ENCODE peak calls at places on chromosome 5, in ten cellular contexts. D is vagina, I is HL-60, V is transverse colon, N is spleen, C is sigmoid colon, T is GM23338, H is H1, Y is stomach, J is HepG2. Z is an unnamed sample.

GRCh38 chr5:135365281-135365680 is 33.8 kb downstream of the MACROH2A1 start:
- DNase-seq in D (no peak), I (no peak), V (no peak), N (peak; percentile 18), C (no peak), T (no peak), H (no peak), Y (no peak), J (no peak), Z (no peak)

GRCh38 chr5:115961413-115962238 is 649 bp upstream of the LVRN start:
- DNase-seq in D (no peak), I (no peak), V (no peak), N (no peak), C (no peak), T (peak; percentile 75), H (peak; percentile 51), Y (no peak), J (no peak), Z (peak; percentile 72)

GRCh38 chr5:89269721-89270120 is 386.7 kb upstream of the MEF2C start:
- DNase-seq in D (no peak), I (no peak), V (no peak), N (no peak), C (no peak), T (no peak), H (no peak), Y (no peak), J (no peak), Z (no peak)

GRCh38 chr5:146909496-146910068 is 31.0 kb upstream of the PPP2R2B start:
- DNase-seq in D (no peak), I (no peak), V (no peak), N (no peak), C (no peak), T (no peak), H (no peak), Y (no peak), J (no peak), Z (no peak)

GRCh38 chr5:464843-465590 is 22.0 kb downstream of the EXOC3 start:
- DNase-seq in D (no peak), I (no peak), V (peak; percentile 5), N (peak; percentile 78), C (peak; percentile 61), T (no peak), H (no peak), Y (no peak), J (no peak), Z (no peak)

GRCh38 chr5:101364469-101364868 is 461.4 kb upstream of the ST8SIA4 start:
- DNase-seq in D (no peak), I (no peak), V (no peak), N (no peak), C (no peak), T (no peak), H (no peak), Y (no peak), J (no peak), Z (no peak)

GRCh38 chr5:2011481-2012411 is 129.0 kb upstream of the IRX4 start:
- DNase-seq in D (peak; percentile 77), I (no peak), V (no peak), N (no peak), C (no peak), T (no peak), H (peak; percentile 23), Y (no peak), J (no peak), Z (no peak)

GRCh38 chr5:7717691-7718090 is 133.2 kb downstream of the CFAP90 start:
- DNase-seq in D (no peak), I (no peak), V (no peak), N (no peak), C (no peak), T (no peak), H (no peak), Y (no peak), J (no peak), Z (no peak)

GRCh38 chr5:138722518-138722917 is 30.7 kb upstream of the CTNNA1 start:
- DNase-seq in D (no peak), I (no peak), V (no peak), N (no peak), C (no peak), T (peak; percentile 63), H (no peak), Y (peak; percentile 65), J (no peak), Z (no peak)

GRCh38 chr5:138726848-138727247 is 26.4 kb upstream of the CTNNA1 start:
- DNase-seq in D (no peak), I (no peak), V (no peak), N (peak; percentile 21), C (no peak), T (no peak), H (no peak), Y (no peak), J (no peak), Z (no peak)

GRCh38 chr5:138724470-138725146 is 28.6 kb upstream of the CTNNA1 start:
- DNase-seq in D (no peak), I (peak; percentile 59), V (no peak), N (no peak), C (peak; percentile 81), T (peak; percentile 35), H (peak; percentile 53), Y (no peak), J (no peak), Z (no peak)

GRCh38 chr5:138725885-138726457 is 27.3 kb upstream of the CTNNA1 start:
- DNase-seq in D (no peak), I (no peak), V (peak; percentile 19), N (peak; percentile 11), C (peak; percentile 80), T (no peak), H (no peak), Y (no peak), J (peak; percentile 90), Z (no peak)

GRCh38 chr5:138725153-138725884 is 27.9 kb upstream of the CTNNA1 start:
- DNase-seq in D (no peak), I (no peak), V (peak; percentile 14), N (no peak), C (peak; percentile 89), T (peak; percentile 93), H (peak; percentile 81), Y (peak; percentile 71), J (peak; percentile 57), Z (peak; percentile 84)
- H3K27ac ChIP-seq in D (peak overlapping the region; percentile 71), I (no peak overlapping the region), V (peak overlapping the region; percentile 47), N (no peak overlapping the region), C (peak overlapping the region; percentile 77), T (peak overlapping the region; percentile 94), H (peak overlapping the region; percentile 56), Y (peak overlapping the region; percentile 56), J (peak overlapping the region; percentile 90), Z (peak overlapping the region; percentile 90)

GRCh38 chr5:177508217-177508611 is 1.4 kb downstream of the DOK3 start:
- DNase-seq in D (no peak), I (no peak), V (no peak), N (peak; percentile 88), C (no peak), T (no peak), H (no peak), Y (no peak), J (no peak), Z (no peak)

GRCh38 chr5:177509991-177510566 is 453 bp upstream of the DOK3 start:
- DNase-seq in D (no peak), I (peak; percentile 77), V (no peak), N (peak; percentile 90), C (no peak), T (no peak), H (no peak), Y (no peak), J (no peak), Z (no peak)

GRCh38 chr5:177510567-177511053 is 984 bp upstream of the DOK3 start:
- DNase-seq in D (no peak), I (peak; percentile 97), V (peak; percentile 51), N (peak; percentile 92), C (no peak), T (no peak), H (no peak), Y (no peak), J (no peak), Z (no peak)

GRCh38 chr5:177508837-177509236 is 789 bp downstream of the DOK3 start:
- DNase-seq in D (no peak), I (peak; percentile 72), V (no peak), N (peak; percentile 87), C (no peak), T (no peak), H (no peak), Y (no peak), J (no peak), Z (no peak)

DNA sequence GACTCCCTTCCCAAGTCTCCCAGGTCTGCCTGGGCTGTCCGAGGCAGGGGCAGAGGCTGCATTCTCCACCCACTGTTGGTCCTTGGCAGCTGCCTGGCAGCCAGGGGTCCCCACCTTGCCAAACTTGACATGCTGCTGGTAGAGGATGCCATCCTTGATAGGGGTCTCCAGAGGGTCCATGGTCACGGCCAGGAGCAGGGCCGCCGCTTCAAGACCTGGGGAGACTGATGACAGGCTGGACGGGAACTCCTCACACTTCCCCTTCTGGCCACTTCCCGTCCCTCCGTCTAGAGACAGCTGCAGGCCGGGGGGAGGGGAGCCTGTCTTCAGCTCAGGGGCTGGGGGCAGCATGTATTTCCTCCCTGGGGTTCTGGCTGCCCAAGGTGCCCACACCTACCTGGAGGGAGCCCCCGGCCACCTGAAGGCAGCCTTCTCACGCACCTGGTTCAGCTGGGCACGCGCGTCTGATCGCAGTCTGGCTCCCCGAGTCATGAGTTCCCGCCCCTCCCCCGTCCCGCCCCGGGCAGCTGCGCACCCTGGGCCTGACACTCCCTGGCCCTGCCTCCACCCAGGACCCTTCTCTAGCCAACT is at the start of gene DOK3:
- DNase-seq in D (no peak), I (peak; percentile 81), V (peak; percentile 67), N (peak; percentile 93), C (no peak), T (peak; percentile 60), H (no peak), Y (peak; percentile 41), J (no peak), Z (no peak)
- H3K4me3 ChIP-seq in D (no peak within 1 kb of the TSS), I (peak within 1 kb of the TSS; percentile 84), V (no peak within 1 kb of the TSS), N (peak within 1 kb of the TSS; percentile 86), C (peak within 1 kb of the TSS; percentile 5), T (peak within 1 kb of the TSS; percentile 10), H (no peak within 1 kb of the TSS), Y (peak within 1 kb of the TSS; percentile 39), J (no peak within 1 kb of the TSS), Z (no peak within 1 kb of the TSS)

DNA sequence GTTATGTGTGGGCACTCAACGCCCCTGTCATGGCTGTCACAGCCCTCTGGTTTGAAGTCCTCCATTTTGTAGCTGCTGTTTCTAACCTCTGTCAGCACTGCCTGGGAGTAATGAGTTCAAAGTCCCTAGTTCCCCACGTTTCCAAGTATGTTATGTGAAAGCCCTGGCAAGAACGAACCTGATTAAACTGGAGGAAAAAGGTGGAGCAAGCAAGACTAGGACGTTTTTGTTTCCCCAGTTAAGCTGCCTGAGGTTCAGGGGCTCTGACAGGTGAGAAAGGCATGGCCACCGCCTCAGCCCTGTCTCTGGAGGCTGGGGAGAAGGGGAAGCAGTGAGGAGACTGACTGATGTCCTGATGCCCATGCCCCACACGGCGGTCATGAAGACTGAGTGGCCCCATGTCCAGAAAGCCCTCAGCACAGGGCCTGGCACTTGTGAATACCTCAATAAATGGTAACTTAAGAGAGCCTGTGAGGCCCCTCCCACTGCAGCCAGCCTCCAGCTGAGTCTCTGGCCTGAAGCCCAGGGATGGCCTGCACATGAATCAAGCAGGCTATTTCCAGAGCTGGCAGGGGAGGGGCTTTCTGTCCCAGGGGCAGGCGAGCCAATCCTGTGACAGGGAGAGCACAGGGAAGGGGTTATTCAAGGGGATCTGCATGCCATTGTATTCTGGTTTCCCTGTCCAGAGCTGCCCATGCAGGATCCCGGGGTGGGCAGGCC is 61.8 kb downstream of the PFDN1 start:
- DNase-seq in D (no peak), I (no peak), V (peak; percentile 89), N (no peak), C (peak; percentile 97), T (peak; percentile 74), H (peak; percentile 57), Y (peak; percentile 89), J (peak; percentile 79), Z (peak; percentile 3)
- TF ChIP-seq POLR2AphosphoS5 in D (peak; percentile 64), I (no peak), V (peak; percentile 78), N (no peak), C (peak; percentile 86), T (no peak), H (no peak), Y (peak; percentile 53), J (no peak), Z (no peak)

DNA sequence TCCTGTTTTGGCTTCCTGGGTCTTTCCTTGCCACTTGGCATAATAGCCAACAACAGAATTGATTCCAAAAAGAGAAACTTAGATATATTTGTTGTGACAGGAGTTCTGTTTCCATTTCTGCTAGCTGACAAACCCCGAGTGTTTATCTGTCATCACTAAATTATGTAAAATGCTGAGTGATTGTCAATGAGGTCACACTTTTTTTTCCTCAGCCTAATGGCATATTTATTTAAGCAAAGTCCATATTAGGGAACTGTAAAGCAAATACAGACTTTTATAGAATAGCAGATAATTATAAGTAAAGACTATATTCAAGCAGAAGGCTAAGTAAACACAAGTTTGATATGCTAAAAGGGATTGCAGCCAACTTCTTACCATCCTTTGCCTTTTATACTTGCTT is 64.1 kb downstream of the RGS7BP start:
- DNase-seq in D (no peak), I (no peak), V (no peak), N (no peak), C (no peak), T (no peak), H (no peak), Y (no peak), J (no peak), Z (no peak)
- H3K27ac ChIP-seq in D (no peak overlapping the region), I (no peak overlapping the region), V (no peak overlapping the region), N (no peak overlapping the region), C (no peak overlapping the region), T (no peak overlapping the region), H (no peak overlapping the region), Y (no peak overlapping the region), J (no peak overlapping the region), Z (no peak overlapping the region)